ENCODE peak calls at places on chromosomes 2 and 18, in ten cellular contexts. G is kidney, A is heart left ventricle, T is GM20000, Y is cardiac fibroblast, J is foreskin keratinocyte, E is astrocyte of the spinal cord, B is progenitor cell of endocrine pancreas, N is fibroblast of lung, R is AG04449. V is an unnamed sample.

GRCh38 chr18:13376841-13377351 is 158.3 kb downstream of the LDLRAD4 start:
- DNase-seq in G (no peak), J (no peak), Y (no peak), R (no peak), A (no peak), T (peak; percentile 46), N (no peak), E (no peak), B (no peak), V (peak; percentile 37)

GRCh38 chr18:63379639-63379962 is 12.6 kb upstream of the KDSR start:
- DNase-seq in N (peak; percentile 15), G (no peak), A (no peak), J (no peak), E (peak; percentile 46), Y (no peak), T (no peak), R (no peak), B (no peak), V (no peak)

GRCh38 chr2:16012626-16013501 is 72.5 kb downstream of the MYCN start:
- DNase-seq in B (no peak), G (no peak), N (no peak), Y (no peak), T (no peak), J (no peak), A (no peak), E (no peak), R (no peak), V (no peak)

GRCh38 chr2:239029958-239030357 is 182.1 kb downstream of the TWIST2 start:
- DNase-seq in B (no peak), N (no peak), R (no peak), E (no peak), T (no peak), A (no peak), J (no peak), Y (no peak), G (no peak), V (no peak)

GRCh38 chr2:232421189-232421785 is 14.6 kb downstream of the ALPG start:
- DNase-seq in E (no peak), G (no peak), T (no peak), B (peak; percentile 31), Y (no peak), J (no peak), N (no peak), A (no peak), R (no peak), V (no peak)

GRCh38 chr2:230687498-230687897 is 25.1 kb upstream of the CAB39 start:
- DNase-seq in T (no peak), G (no peak), E (peak; percentile 49), A (no peak), Y (no peak), R (no peak), B (no peak), N (peak; percentile 68), J (no peak), V (no peak)

GRCh38 chr2:143333168-143333791 is 204.1 kb downstream of the ARHGAP15 start:
- DNase-seq in E (no peak), B (no peak), T (no peak), J (no peak), A (no peak), R (no peak), Y (no peak), G (no peak), N (no peak), V (no peak)

GRCh38 chr2:2762166-2762897 is 431.3 kb upstream of the MYT1L start:
- DNase-seq in G (peak; percentile 56), R (no peak), B (no peak), Y (no peak), J (no peak), A (no peak), T (no peak), N (no peak), E (no peak), V (no peak)

GRCh38 chr2:56565143-56565542 is 381.4 kb downstream of the CCDC85A start:
- DNase-seq in T (no peak), Y (no peak), G (no peak), E (no peak), N (no peak), B (no peak), R (no peak), A (no peak), J (no peak), V (no peak)

GRCh38 chr2:23651187-23651983 is 266.4 kb downstream of the KLHL29 start:
- DNase-seq in Y (peak; percentile 69), J (peak; percentile 54), G (no peak), R (peak; percentile 58), T (no peak), N (peak; percentile 73), E (peak; percentile 87), A (no peak), B (no peak), V (no peak)

GRCh38 chr2:84785950-84786349 is 94.9 kb downstream of the TRABD2A start:
- DNase-seq in R (no peak), B (no peak), Y (no peak), N (no peak), G (no peak), J (no peak), T (no peak), A (no peak), E (no peak), V (no peak)

GRCh38 chr2:126976721-126977328 is 78.1 kb downstream of the TEX51 start:
- DNase-seq in R (no peak), J (no peak), E (no peak), T (no peak), G (no peak), B (no peak), A (no peak), Y (no peak), N (no peak), V (no peak)

GRCh38 chr2:174777334-174777733 is 13.1 kb upstream of the CHRNA1 start:
- DNase-seq in R (no peak), A (no peak), Y (no peak), E (no peak), J (no peak), N (no peak), T (no peak), B (no peak), G (no peak), V (no peak)

GRCh38 chr18:63148449-63149199 is 170.9 kb downstream of the BCL2 start:
- DNase-seq in T (no peak), B (no peak), Y (peak; percentile 85), N (peak; percentile 90), E (peak; percentile 39), A (no peak), R (peak; percentile 4), J (no peak), G (no peak), V (no peak)

GRCh38 chr2:226984461-226985226 is 148.8 kb downstream of the RHBDD1 start:
- DNase-seq in B (no peak), E (no peak), G (no peak), A (no peak), Y (no peak), J (no peak), R (no peak), N (no peak), T (peak; percentile 67), V (no peak)

GRCh38 chr2:187169108-187169713 is 278.8 kb downstream of the CALCRL start:
- DNase-seq in G (no peak), A (no peak), Y (peak; percentile 18), N (no peak), R (no peak), J (no peak), B (no peak), T (peak; percentile 23), E (peak; percentile 16), V (no peak)

GRCh38 chr2:12931211-12931844 is 214.6 kb downstream of the TRIB2 start:
- DNase-seq in B (no peak), G (no peak), E (peak; percentile 60), R (no peak), N (peak; percentile 73), T (peak; percentile 55), A (no peak), Y (peak; percentile 79), J (no peak), V (no peak)

GRCh38 chr18:60027397-60027796 is 127.6 kb downstream of the PMAIP1 start:
- DNase-seq in J (no peak), Y (no peak), N (no peak), R (no peak), G (no peak), E (no peak), B (no peak), T (no peak), A (no peak), V (no peak)

GRCh38 chr2:232363784-232364615 is 14.6 kb upstream of the ALPP start:
- DNase-seq in N (peak; percentile 23), R (no peak), G (peak; percentile 48), E (peak; percentile 14), A (no peak), T (peak; percentile 65), Y (peak; percentile 25), J (no peak), B (no peak), V (no peak)

GRCh38 chr2:108933691-108934117 is 55.3 kb downstream of the EDAR start:
- DNase-seq in R (no peak), E (no peak), Y (no peak), J (no peak), T (no peak), B (no peak), G (no peak), N (no peak), A (peak; percentile 48), V (no peak)

GRCh38 chr18:22667616-22668422 is 250.1 kb upstream of the CTAGE1 start:
- DNase-seq in N (peak; percentile 90), J (peak; percentile 32), G (no peak), Y (peak; percentile 84), E (peak; percentile 97), R (peak; percentile 84), A (no peak), B (no peak), T (peak; percentile 11), V (no peak)

GRCh38 chr2:39068757-39069515 is 51.9 kb downstream of the SOS1 start:
- DNase-seq in G (no peak), B (no peak), A (no peak), J (peak; percentile 47), N (no peak), T (no peak), Y (peak; percentile 5), E (no peak), R (no peak), V (no peak)
- TF ChIP-seq CTCF in G (no peak), B (peak; percentile 20), A (no peak), J (peak; percentile 71), N (no peak), T (no peak), Y (peak; percentile 18), E (peak; percentile 9), R (no peak), V (peak; percentile 37)

GRCh38 chr2:39119732-39120520 is 925 bp downstream of the SOS1 start:
- DNase-seq in E (peak; percentile 53), N (peak; percentile 55), J (no peak), A (peak; percentile 52), R (no peak), Y (peak; percentile 64), B (peak; percentile 35), G (peak; percentile 84), T (peak; percentile 89), V (peak; percentile 77)
- TF ChIP-seq CTCF in E (no peak), N (no peak), J (peak; percentile 54), A (peak; percentile 26), R (peak; percentile 11), Y (no peak), B (no peak), G (no peak), T (peak; percentile 74), V (peak; percentile 32)

GRCh38 chr2:223957092-223957851 is at the start of gene MRPL44:
- DNase-seq in E (peak; percentile 96), G (peak; percentile 98), R (peak; percentile 69), A (peak; percentile 97), N (peak; percentile 95), Y (peak; percentile 97), J (peak; percentile 74), B (peak; percentile 91), T (peak; percentile 91), V (peak; percentile 98)
- TF ChIP-seq CTCF in E (no peak), G (peak; percentile 21), R (no peak), A (no peak), N (no peak), Y (no peak), J (no peak), B (no peak), T (no peak), V (peak; percentile 15)

GRCh38 chr2:64978514-64979268 is 10.5 kb upstream of the SLC1A4 start:
- DNase-seq in E (peak; percentile 36), B (no peak), J (no peak), A (no peak), G (no peak), Y (peak; percentile 27), R (no peak), T (no peak), N (no peak), V (no peak)
- TF ChIP-seq CTCF in E (peak; percentile 17), B (no peak), J (peak; percentile 29), A (peak; percentile 19), G (no peak), Y (peak; percentile 28), R (no peak), T (peak; percentile 22), N (no peak), V (peak; percentile 35)

V was measured in type B pancreatic cell.